ENCODE peak calls at places on chromosomes 12 and 14, in five cellular contexts. F is Peyer's patch, P is IMR-90, G is ovary, Z is uterus. C is an unnamed sample.

GRCh38 chr14:37254411-37254947 is 56.7 kb downstream of the MIPOL1 start:
- DNase-seq in Z (no peak), P (no peak), F (no peak), G (no peak), C (no peak)

GRCh38 chr12:76719171-76719631 is 44.7 kb upstream of the ZDHHC17 start:
- DNase-seq in P (peak), G (no peak), Z (no peak), F (no peak), C (no peak)

GRCh38 chr14:102591372-102591943 is 991 bp upstream of the RCOR1 start:
- DNase-seq in P (peak), F (peak), Z (peak), G (peak), C (peak)

GRCh38 chr12:91406920-91407341 is 224.3 kb upstream of the DCN start:
- DNase-seq in F (no peak), G (no peak), Z (no peak), P (no peak), C (no peak)

GRCh38 chr14:78970677-78971076 is 800.5 kb downstream of the NRXN3 start:
- DNase-seq in Z (no peak), G (no peak), P (no peak), F (no peak), C (no peak)

GRCh38 chr14:77375164-77375950 is 1.5 kb downstream of the TMED8 start:
- DNase-seq in F (no peak), P (no peak), G (no peak), Z (no peak), C (no peak)

GRCh38 chr12:6033546-6033945 is 88.5 kb upstream of the ANO2 start:
- DNase-seq in Z (no peak), G (no peak), P (no peak), F (no peak), C (no peak)

GRCh38 chr14:53509227-53509822 is 356.2 kb upstream of the DDHD1 start:
- DNase-seq in Z (peak), P (peak), F (no peak), G (peak), C (no peak)

GRCh38 chr12:106417926-106418910 is 60.7 kb downstream of the POLR3B start:
- DNase-seq in Z (no peak), G (no peak), F (no peak), P (peak), C (no peak)

GRCh38 chr12:50022903-50023302 is 2.4 kb downstream of the RACGAP1 start:
- DNase-seq in G (no peak), P (no peak), F (no peak), Z (no peak), C (no peak)

GRCh38 chr14:103695331-103696026 is 19.8 kb downstream of the XRCC3 start:
- DNase-seq in F (no peak), P (no peak), G (no peak), Z (no peak), C (no peak)

GRCh38 chr14:101939771-101940170 is 24.6 kb upstream of the DYNC1H1 start:
- DNase-seq in G (no peak), F (no peak), Z (no peak), P (no peak), C (no peak)

GRCh38 chr14:37018571-37019240 is 153.7 kb downstream of the SLC25A21 start:
- DNase-seq in Z (no peak), P (no peak), F (no peak), G (no peak), C (no peak)

GRCh38 chr14:96584199-96584906 is 82.2 kb downstream of the PAPOLA start:
- DNase-seq in F (no peak), G (no peak), Z (no peak), P (no peak), C (peak)

GRCh38 chr14:49895480-49895879 is 2.6 kb downstream of the ARF6 start:
- DNase-seq in G (no peak), P (no peak), F (no peak), Z (no peak), C (peak)

GRCh38 chr14:37599527-37600368 is 4.3 kb downstream of the TTC6 start:
- DNase-seq in F (no peak), Z (no peak), G (no peak), P (no peak), C (no peak)

GRCh38 chr12:54378791-54379400 is 5.6 kb downstream of the ZNF385A start:
- DNase-seq in G (peak), F (no peak), P (no peak), Z (peak), C (peak)

GRCh38 chr14:24058260-24058950 is 6.6 kb downstream of the CARMIL3 start:
- DNase-seq in F (peak), G (peak), P (peak), Z (peak), C (peak)

GRCh38 chr14:99125616-99126431 is 146.2 kb downstream of the BCL11B start:
- DNase-seq in Z (no peak), F (no peak), P (no peak), G (no peak), C (no peak)

GRCh38 chr12:6078378-6079083 is 45.9 kb downstream of the VWF start:
- DNase-seq in F (no peak), G (no peak), Z (no peak), P (no peak), C (no peak)

GRCh38 chr12:49061157-49061650 is 610 bp upstream of the KMT2D start:
- DNase-seq in Z (no peak), G (no peak), F (no peak), P (no peak), C (no peak)

GRCh38 chr14:61462566-61463195 is 141.3 kb downstream of the PRKCH start:
- DNase-seq in Z (no peak), P (peak), F (no peak), G (no peak), C (no peak)

GRCh38 chr12:72276212-72276865 is 4.2 kb downstream of the TRHDE start:
- DNase-seq in Z (no peak), F (no peak), P (no peak), G (no peak), C (no peak)

GRCh38 chr14:104085032-104085888 is at the start of gene ASPG:
- DNase-seq in F (no peak), P (no peak), Z (peak), G (peak), C (peak)

GRCh38 chr14:55915464-55915863 is 202.7 kb upstream of the PELI2 start:
- DNase-seq in G (no peak), Z (no peak), F (no peak), P (no peak), C (no peak)

GRCh38 chr12:99097170-99097569 is 452.1 kb downstream of the APAF1 start:
- DNase-seq in G (no peak), Z (no peak), F (no peak), P (no peak), C (no peak)

GRCh38 chr14:35117112-35117511 is 4.7 kb downstream of the PPP2R3C start:
- DNase-seq in P (no peak), F (no peak), Z (no peak), G (no peak), C (no peak)

GRCh38 chr12:54917001-54917488 is 62.7 kb downstream of the MUCL1 start:
- DNase-seq in G (no peak), F (no peak), Z (no peak), P (no peak), C (no peak)

GRCh38 chr12:103858953-103859601 is 18.0 kb upstream of the NT5DC3 start:
- DNase-seq in F (no peak), G (peak), Z (peak), P (peak), C (peak)

GRCh38 chr14:58731465-58732330 is 93.9 kb downstream of the DACT1 start:
- DNase-seq in G (no peak), P (peak), Z (no peak), F (no peak), C (no peak)

GRCh38 chr12:49039421-49040363 is 20.9 kb downstream of the KMT2D start:
- DNase-seq in Z (no peak), F (no peak), P (no peak), G (peak), C (no peak)

GRCh38 chr12:124809878-124810277 is 53.8 kb downstream of the SCARB1 start:
- DNase-seq in F (no peak), P (peak), Z (no peak), G (no peak), C (no peak)

GRCh38 chr14:86091811-86092210 is 561.9 kb downstream of the FLRT2 start:
- DNase-seq in Z (no peak), F (no peak), P (peak), G (no peak), C (no peak)

GRCh38 chr12:1562813-1563412 is 31.5 kb downstream of the FBXL14 start:
- DNase-seq in G (no peak), F (no peak), P (no peak), Z (no peak), C (no peak)

GRCh38 chr12:112616469-112617190 is 174.9 kb upstream of the RPH3A start:
- DNase-seq in P (no peak), G (no peak), F (no peak), Z (no peak), C (no peak)

GRCh38 chr12:78018146-78018910 is 187.6 kb downstream of the NAV3 start:
- DNase-seq in Z (no peak), G (no peak), P (peak), F (no peak), C (no peak)

GRCh38 chr14:74898083-74898482 is 16.4 kb downstream of the DLST start:
- DNase-seq in F (no peak), P (no peak), G (no peak), Z (no peak), C (no peak)

GRCh38 chr12:18808221-18808620 is 70.3 kb downstream of the CAPZA3 start:
- DNase-seq in G (no peak), P (no peak), F (no peak), Z (no peak), C (no peak)

GRCh38 chr12:18810537-18811253 is 72.8 kb downstream of the CAPZA3 start:
- DNase-seq in G (no peak), P (no peak), Z (no peak), F (no peak), C (no peak)

GRCh38 chr12:18811268-18811667 is 73.3 kb downstream of the CAPZA3 start:
- DNase-seq in F (no peak), Z (no peak), P (no peak), G (no peak), C (no peak)

GRCh38 chr12:18818584-18818983 is 80.7 kb downstream of the CAPZA3 start:
- DNase-seq in G (no peak), F (no peak), Z (no peak), P (no peak), C (no peak)

DNA sequence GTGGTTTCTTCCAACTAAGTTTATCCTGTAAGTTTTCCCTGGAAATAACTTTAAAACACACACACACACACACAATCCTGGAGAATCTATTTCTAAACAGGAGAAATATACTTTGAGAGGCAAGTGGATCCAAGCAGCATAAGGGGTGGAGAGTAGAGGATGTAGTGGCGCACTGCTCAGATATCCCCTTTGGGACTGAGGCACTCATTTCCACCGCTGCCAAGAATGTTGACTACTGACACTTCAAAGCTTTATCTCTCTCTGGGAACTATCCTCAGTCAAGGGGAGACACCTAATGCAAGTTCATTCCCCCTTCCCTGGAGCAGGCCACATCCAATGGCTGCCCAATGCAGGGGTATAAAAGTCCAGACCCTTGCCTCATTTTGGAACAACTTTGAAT is 75.8 kb downstream of the CAPZA3 start:
- DNase-seq in P (no peak), Z (no peak), G (no peak), F (no peak), C (no peak)
- TF ChIP-seq POLR2A in P (no peak), Z (no peak), G (no peak), F (no peak), C (no peak)

GRCh38 chr14:32076278-32077080 is 625 bp upstream of the ARHGAP5 start:
- DNase-seq in P (peak), F (peak), G (peak), Z (peak), C (peak)
- TF ChIP-seq POLR2A in P (peak), F (peak), G (peak), Z (peak), C (peak)

GRCh38 chr12:121939190-121939589 is 20.8 kb downstream of the CFAP251 start:
- DNase-seq in Z (no peak), G (no peak), P (no peak), F (no peak), C (no peak)
- TF ChIP-seq POLR2A in Z (no peak), G (no peak), P (no peak), F (no peak), C (no peak)

GRCh38 chr12:11130382-11130781 is 4.1 kb downstream of the TAS2R30 start:
- DNase-seq in Z (no peak), P (no peak), G (no peak), F (no peak), C (no peak)

GRCh38 chr12:11133816-11134215 is 628 bp downstream of the TAS2R30 start:
- DNase-seq in F (no peak), Z (no peak), P (no peak), G (no peak), C (no peak)

GRCh38 chr12:11130999-11131398 is 3.4 kb downstream of the TAS2R30 start:
- DNase-seq in F (no peak), G (no peak), P (no peak), Z (no peak), C (no peak)

GRCh38 chr12:11134300-11134699 is at the start of gene TAS2R30:
- DNase-seq in P (no peak), G (no peak), F (no peak), Z (no peak), C (no peak)

DNA sequence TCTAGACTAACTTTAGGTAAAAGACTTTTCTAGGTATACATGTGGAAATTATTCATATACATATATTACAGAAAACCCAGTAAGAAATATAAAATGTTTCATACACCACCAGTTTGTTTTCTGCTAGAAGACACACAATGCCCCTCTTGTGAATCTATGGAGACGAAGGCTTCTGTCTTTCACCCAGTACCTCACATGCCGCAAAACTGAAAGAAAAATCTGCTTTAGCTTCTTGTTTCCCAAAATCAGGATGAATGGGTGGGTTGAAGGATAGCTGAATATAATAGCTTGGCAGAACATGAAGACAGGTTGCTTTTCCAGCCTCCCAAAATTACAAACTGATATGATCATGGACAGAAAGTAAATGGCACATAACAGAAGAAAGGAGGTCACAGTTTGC is 1.3 kb downstream of the TAS2R30 start:
- DNase-seq in F (no peak), Z (no peak), G (no peak), P (no peak), C (no peak)
- TF ChIP-seq POLR2A in F (no peak), Z (no peak), G (no peak), P (no peak), C (no peak)

GRCh38 chr12:2890388-2891239 is at the start of gene TULP3:
- DNase-seq in G (peak), Z (peak), P (peak), F (peak), C (peak)
- TF ChIP-seq POLR2A in G (peak), Z (peak), P (peak), F (peak), C (peak)

GRCh38 chr12:116771651-116772050 is 33.5 kb downstream of the RNFT2 start:
- DNase-seq in Z (no peak), P (peak), G (no peak), F (no peak), C (no peak)
- TF ChIP-seq POLR2A in Z (no peak), P (no peak), G (no peak), F (no peak), C (no peak)

DNA sequence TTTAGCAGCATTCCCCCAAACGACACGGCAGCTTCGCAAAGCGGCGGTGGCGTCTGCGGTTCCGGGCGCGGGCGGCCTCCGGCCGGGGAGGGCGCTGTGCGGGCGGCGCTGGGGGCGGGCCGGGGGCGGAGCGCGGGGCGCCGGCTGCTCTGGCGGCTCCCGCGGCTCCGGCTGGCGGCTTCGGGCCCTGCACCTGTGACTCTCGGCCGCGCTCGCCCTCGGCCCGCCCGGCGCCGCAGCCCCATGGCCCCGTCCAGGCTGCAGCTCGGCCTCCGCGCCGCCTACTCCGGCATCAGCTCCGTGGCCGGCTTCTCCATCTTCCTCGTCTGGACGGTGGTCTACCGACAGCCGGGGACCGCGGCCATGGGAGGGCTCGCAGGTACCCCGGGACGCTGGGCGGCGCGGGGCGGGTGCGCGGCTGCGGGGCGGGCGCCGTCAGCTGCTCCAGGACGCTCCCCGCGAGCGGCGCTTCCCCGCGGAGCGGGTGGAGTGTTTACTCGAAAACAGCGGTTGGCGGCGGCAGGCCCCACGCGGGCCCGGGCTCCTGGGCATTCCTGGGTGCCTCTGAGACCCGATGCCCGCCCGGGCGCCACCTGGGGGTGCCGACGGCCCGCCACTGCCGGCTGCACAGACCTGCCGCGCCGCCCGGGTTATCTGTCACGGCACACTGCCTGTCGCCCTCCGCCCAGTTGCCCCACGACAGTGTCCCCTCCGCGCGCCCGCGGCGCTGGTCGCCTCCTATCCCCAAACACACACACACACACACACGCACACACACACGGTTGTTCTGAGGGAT is at the start of gene SLC48A1:
- DNase-seq in F (peak), G (peak), Z (peak), P (peak), C (peak)
- TF ChIP-seq POLR2A in F (peak), G (peak), Z (peak), P (no peak), C (peak)

GRCh38 chr12:12010277-12011031 is 60.3 kb upstream of the BCL2L14 start:
- DNase-seq in P (peak), F (peak), G (no peak), Z (no peak), C (no peak)
- TF ChIP-seq POLR2A in P (no peak), F (no peak), G (no peak), Z (no peak), C (no peak)